ENCODE peak calls at places on chromosomes 13 and 19, in four cellular contexts. One of them, this sample, is unnamed.

GRCh38 chr19:13839193-13839937 is 37.6 kb upstream of the NANOS3 start:
- DNase-seq in CD4-positive, alpha-beta T cell: peak
- DNase-seq in adrenal gland: peak
- DNase-seq in H9: peak
- DNase-seq in this sample: peak

GRCh38 chr13:74770361-74770760 is 636.2 kb upstream of the KLF12 start:
- DNase-seq in CD4-positive, alpha-beta T cell: no peak
- DNase-seq in adrenal gland: no peak
- DNase-seq in H9: no peak
- DNase-seq in this sample: no peak

GRCh38 chr19:3766520-3766919 is 4.0 kb downstream of the MRPL54 start:
- DNase-seq in CD4-positive, alpha-beta T cell: no peak
- DNase-seq in adrenal gland: no peak
- DNase-seq in H9: no peak
- DNase-seq in this sample: no peak

GRCh38 chr13:111953546-111954178 is 113.3 kb upstream of the SOX1 start:
- DNase-seq in CD4-positive, alpha-beta T cell: no peak
- DNase-seq in adrenal gland: no peak
- DNase-seq in H9: peak
- DNase-seq in this sample: no peak

GRCh38 chr13:99985886-99986527 is 4.4 kb downstream of the ZIC2 start:
- DNase-seq in CD4-positive, alpha-beta T cell: no peak
- DNase-seq in adrenal gland: no peak
- DNase-seq in H9: no peak
- DNase-seq in this sample: peak

GRCh38 chr13:112725346-112726017 is 35.6 kb downstream of the ATP11A start:
- DNase-seq in CD4-positive, alpha-beta T cell: no peak
- DNase-seq in adrenal gland: peak
- DNase-seq in H9: peak
- DNase-seq in this sample: no peak

GRCh38 chr19:58585442-58586130 is 12.5 kb upstream of the MZF1 start:
- DNase-seq in CD4-positive, alpha-beta T cell: no peak
- DNase-seq in adrenal gland: no peak
- DNase-seq in H9: peak
- DNase-seq in this sample: no peak

GRCh38 chr13:35979378-35979911 is 151.7 kb downstream of the DCLK1 start:
- DNase-seq in CD4-positive, alpha-beta T cell: no peak
- DNase-seq in adrenal gland: peak
- DNase-seq in H9: no peak
- DNase-seq in this sample: peak

GRCh38 chr19:11480927-11481776 is at the start of gene ELAVL3:
- DNase-seq in CD4-positive, alpha-beta T cell: no peak
- DNase-seq in adrenal gland: no peak
- DNase-seq in H9: peak
- DNase-seq in this sample: no peak

GRCh38 chr13:100363874-100364273 is 224.7 kb downstream of the GGACT start:
- DNase-seq in CD4-positive, alpha-beta T cell: no peak
- DNase-seq in adrenal gland: no peak
- DNase-seq in H9: no peak
- DNase-seq in this sample: no peak

DNA sequence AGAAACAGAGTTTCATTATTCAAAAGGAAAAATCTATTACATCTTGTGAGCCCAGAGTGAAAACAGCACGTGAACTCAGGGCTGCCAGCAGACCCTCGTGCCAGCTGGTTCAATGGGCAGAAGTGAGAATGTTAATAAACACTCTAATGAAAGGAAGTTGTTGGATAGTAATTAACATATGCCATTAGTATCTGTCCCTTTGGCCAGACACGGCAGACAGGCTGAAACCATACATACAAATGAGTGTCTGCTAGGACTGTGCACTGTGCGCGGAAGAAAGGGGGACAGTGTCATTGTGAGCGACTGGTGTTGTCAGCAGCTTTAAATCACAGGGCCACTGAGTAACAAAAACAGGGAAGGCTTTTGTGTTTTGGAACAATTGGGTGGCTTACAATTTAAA is 121.9 kb upstream of the TSC22D1 start:
- DNase-seq in CD4-positive, alpha-beta T cell: no peak
- DNase-seq in adrenal gland: no peak
- DNase-seq in H9: no peak
- DNase-seq in this sample: no peak
- TF ChIP-seq CTCF in CD4-positive, alpha-beta T cell: no peak
- TF ChIP-seq CTCF in adrenal gland: no peak
- TF ChIP-seq CTCF in H9: no peak
- TF ChIP-seq CTCF in this sample: no peak

GRCh38 chr19:1494115-1494815 is 3.3 kb downstream of the REEP6 start:
- DNase-seq in CD4-positive, alpha-beta T cell: no peak
- DNase-seq in adrenal gland: peak
- DNase-seq in H9: no peak
- DNase-seq in this sample: no peak
- TF ChIP-seq CTCF in CD4-positive, alpha-beta T cell: no peak
- TF ChIP-seq CTCF in adrenal gland: no peak
- TF ChIP-seq CTCF in H9: no peak
- TF ChIP-seq CTCF in this sample: no peak

GRCh38 chr13:26618726-26619125 is 61.2 kb downstream of the WASF3 start:
- DNase-seq in CD4-positive, alpha-beta T cell: no peak
- DNase-seq in adrenal gland: no peak
- DNase-seq in H9: no peak
- DNase-seq in this sample: no peak

GRCh38 chr13:26621731-26622401 is 64.4 kb downstream of the WASF3 start:
- DNase-seq in CD4-positive, alpha-beta T cell: no peak
- DNase-seq in adrenal gland: no peak
- DNase-seq in H9: no peak
- DNase-seq in this sample: no peak

GRCh38 chr13:26624572-26624971 is 67.1 kb downstream of the WASF3 start:
- DNase-seq in CD4-positive, alpha-beta T cell: no peak
- DNase-seq in adrenal gland: no peak
- DNase-seq in H9: no peak
- DNase-seq in this sample: no peak

GRCh38 chr13:26619321-26619720 is 61.8 kb downstream of the WASF3 start:
- DNase-seq in CD4-positive, alpha-beta T cell: no peak
- DNase-seq in adrenal gland: no peak
- DNase-seq in H9: no peak
- DNase-seq in this sample: no peak

DNA sequence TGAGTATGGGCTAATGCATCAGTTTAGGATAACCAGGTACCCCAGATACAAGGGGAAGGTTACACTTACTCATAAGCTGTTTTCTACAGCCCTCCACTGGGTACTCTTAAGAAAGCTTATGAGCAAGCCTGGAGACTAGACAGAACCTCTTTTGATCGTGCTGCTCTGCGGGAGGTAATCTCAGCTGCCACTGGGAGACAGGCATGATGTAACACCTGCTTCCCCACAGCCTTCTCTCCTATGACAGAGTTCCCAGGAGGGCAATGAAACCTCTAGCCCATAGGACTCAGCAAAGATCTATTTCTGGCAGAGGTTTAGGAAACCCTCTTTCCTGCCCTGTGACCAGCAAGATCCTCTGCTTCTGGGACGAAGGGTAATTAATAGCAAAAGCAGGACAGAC is 65.6 kb downstream of the WASF3 start:
- DNase-seq in CD4-positive, alpha-beta T cell: no peak
- DNase-seq in adrenal gland: no peak
- DNase-seq in H9: no peak
- DNase-seq in this sample: no peak
- TF ChIP-seq CTCF in CD4-positive, alpha-beta T cell: no peak
- TF ChIP-seq CTCF in adrenal gland: no peak
- TF ChIP-seq CTCF in H9: no peak
- TF ChIP-seq CTCF in this sample: no peak

GRCh38 chr19:50926144-50926543 is 14.9 kb upstream of the KLK4 start:
- DNase-seq in CD4-positive, alpha-beta T cell: no peak
- DNase-seq in adrenal gland: no peak
- DNase-seq in H9: no peak
- DNase-seq in this sample: no peak

GRCh38 chr19:50925734-50926133 is 14.5 kb upstream of the KLK4 start:
- DNase-seq in CD4-positive, alpha-beta T cell: no peak
- DNase-seq in adrenal gland: no peak
- DNase-seq in H9: no peak
- DNase-seq in this sample: no peak

GRCh38 chr19:50924576-50924975 is 13.4 kb upstream of the KLK4 start:
- DNase-seq in CD4-positive, alpha-beta T cell: no peak
- DNase-seq in adrenal gland: no peak
- DNase-seq in H9: no peak
- DNase-seq in this sample: no peak

GRCh38 chr19:50921391-50922315 is 10.5 kb upstream of the KLK4 start:
- DNase-seq in CD4-positive, alpha-beta T cell: no peak
- DNase-seq in adrenal gland: no peak
- DNase-seq in H9: no peak
- DNase-seq in this sample: no peak

DNA sequence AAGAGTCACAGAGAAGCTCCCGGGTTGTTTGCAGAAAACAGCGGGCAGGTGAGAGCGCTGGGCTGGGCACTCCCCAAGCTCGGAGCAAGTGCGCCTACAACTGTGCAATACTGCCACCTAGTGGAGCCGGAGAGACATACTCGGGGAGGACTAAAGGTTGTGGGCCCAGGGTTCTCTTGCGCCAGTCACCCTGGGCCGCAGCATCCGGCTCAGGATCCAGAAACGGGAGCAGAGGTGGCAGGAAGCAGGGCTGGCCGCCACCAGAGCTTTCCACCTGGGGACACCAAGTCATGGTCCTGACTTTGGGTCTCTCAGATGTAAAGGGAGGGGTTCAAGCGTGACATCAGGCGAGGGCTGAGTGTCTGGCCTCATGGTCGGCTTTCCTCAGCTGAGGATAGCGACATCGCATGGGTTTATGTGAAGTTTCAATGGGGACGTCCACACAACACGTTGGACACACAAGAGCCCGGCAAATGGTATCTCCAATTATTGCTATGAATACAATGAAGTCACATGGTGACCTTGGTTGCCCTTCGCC is 11.2 kb upstream of the KLK4 start:
- DNase-seq in CD4-positive, alpha-beta T cell: peak
- DNase-seq in adrenal gland: peak
- DNase-seq in H9: peak
- DNase-seq in this sample: no peak
- TF ChIP-seq CTCF in CD4-positive, alpha-beta T cell: peak
- TF ChIP-seq CTCF in adrenal gland: peak
- TF ChIP-seq CTCF in H9: peak
- TF ChIP-seq CTCF in this sample: peak

GRCh38 chr13:39815345-39816111 is 160.1 kb downstream of the COG6 start:
- DNase-seq in CD4-positive, alpha-beta T cell: no peak
- DNase-seq in adrenal gland: no peak
- DNase-seq in H9: no peak
- DNase-seq in this sample: no peak

GRCh38 chr13:39811696-39812095 is 156.2 kb downstream of the COG6 start:
- DNase-seq in CD4-positive, alpha-beta T cell: no peak
- DNase-seq in adrenal gland: no peak
- DNase-seq in H9: no peak
- DNase-seq in this sample: no peak

GRCh38 chr13:39811051-39811450 is 155.6 kb downstream of the COG6 start:
- DNase-seq in CD4-positive, alpha-beta T cell: no peak
- DNase-seq in adrenal gland: no peak
- DNase-seq in H9: no peak
- DNase-seq in this sample: no peak

GRCh38 chr13:39809466-39809865 is 154.0 kb downstream of the COG6 start:
- DNase-seq in CD4-positive, alpha-beta T cell: no peak
- DNase-seq in adrenal gland: no peak
- DNase-seq in H9: no peak
- DNase-seq in this sample: no peak

DNA sequence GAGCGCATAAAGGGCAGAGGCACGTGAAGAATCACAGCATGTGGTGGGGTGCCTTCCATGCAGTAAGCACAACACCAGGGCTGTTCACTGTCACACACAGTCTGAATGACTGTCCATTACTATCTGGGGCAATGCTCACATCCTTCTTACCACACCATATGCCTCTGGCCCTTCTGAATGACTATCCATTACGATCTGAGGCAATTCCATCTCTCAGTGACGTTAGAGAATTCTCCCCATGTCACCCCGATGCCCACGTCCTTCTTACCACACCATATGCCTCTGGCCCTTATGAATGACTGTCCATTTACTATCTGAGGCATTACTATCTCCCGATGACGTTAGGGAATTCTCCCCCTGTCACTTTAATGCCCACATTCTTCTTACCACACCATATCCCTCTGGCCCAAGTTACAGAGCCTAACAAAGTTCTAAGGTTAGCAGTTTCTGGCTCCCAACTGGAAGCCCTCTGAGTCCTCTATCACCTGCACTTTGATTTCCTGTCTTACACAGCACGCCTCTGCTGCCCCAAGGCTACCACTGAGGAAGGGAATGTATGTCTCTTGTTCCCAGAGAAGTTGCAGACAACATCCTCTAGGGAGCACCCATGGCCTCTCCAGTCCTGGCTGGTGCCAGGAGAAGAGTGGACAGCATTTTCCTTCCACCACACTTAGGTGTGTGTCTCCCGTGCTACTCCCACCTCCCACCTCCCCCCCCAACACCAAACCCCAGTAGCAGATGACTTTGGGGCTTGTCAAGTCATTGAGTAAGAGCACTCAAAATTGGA is 154.8 kb downstream of the COG6 start:
- DNase-seq in CD4-positive, alpha-beta T cell: no peak
- DNase-seq in adrenal gland: no peak
- DNase-seq in H9: no peak
- DNase-seq in this sample: no peak
- TF ChIP-seq CTCF in CD4-positive, alpha-beta T cell: no peak
- TF ChIP-seq CTCF in adrenal gland: no peak
- TF ChIP-seq CTCF in H9: peak
- TF ChIP-seq CTCF in this sample: no peak

DNA sequence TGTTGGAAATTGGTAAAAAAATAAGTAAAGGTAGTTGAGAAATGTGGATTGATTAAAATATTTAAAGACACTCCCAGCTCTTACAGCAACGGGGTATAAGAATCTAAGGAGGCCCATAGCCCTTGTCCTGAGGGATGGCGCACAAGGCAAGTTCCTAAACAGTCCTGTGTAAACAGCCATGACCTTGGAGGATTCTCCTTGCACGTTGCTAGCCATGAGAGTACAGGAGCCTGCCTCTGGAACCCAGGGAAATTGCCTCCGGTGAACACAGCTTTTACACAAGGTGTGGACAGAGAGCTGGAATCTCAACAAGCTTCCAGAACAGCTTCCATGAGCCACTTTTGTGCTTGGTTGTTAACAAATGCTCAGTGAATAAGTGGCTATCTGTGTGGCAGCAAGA is 378.2 kb downstream of the FOXO1 start:
- DNase-seq in CD4-positive, alpha-beta T cell: no peak
- DNase-seq in adrenal gland: no peak
- DNase-seq in H9: no peak
- DNase-seq in this sample: no peak
- TF ChIP-seq CTCF in CD4-positive, alpha-beta T cell: no peak
- TF ChIP-seq CTCF in adrenal gland: no peak
- TF ChIP-seq CTCF in H9: no peak
- TF ChIP-seq CTCF in this sample: no peak

This sample was measured in esophagus muscularis mucosa.